ENCODE peak calls at places on chromosomes 11 and 22, in six cellular contexts. R is endothelial cell; Z is GM13977; F is progenitor cell of endocrine pancreas; O is heart left ventricle; W is CD8-positive, alpha-beta T cell. B is an unnamed sample.

GRCh38 chr11:6233984-6234313 is 487 bp downstream of the FHIP1B start:
- DNase-seq in R (peak; percentile 20), Z (no peak), F (no peak), O (no peak), W (no peak), B (no peak)

GRCh38 chr11:38416141-38416540 is 1818.1 kb upstream of the RAG2 start:
- DNase-seq in R (no peak), Z (no peak), F (no peak), O (no peak), W (no peak), B (no peak)

GRCh38 chr11:131771471-131771870 is 401.1 kb downstream of the NTM start:
- DNase-seq in R (no peak), Z (no peak), F (no peak), O (no peak), W (no peak), B (no peak)

GRCh38 chr11:102191832-102192231 is 81.6 kb downstream of the YAP1 start:
- DNase-seq in R (no peak), Z (no peak), F (no peak), O (no peak), W (no peak), B (no peak)

GRCh38 chr11:16902182-16902581 is 112.0 kb downstream of the PLEKHA7 start:
- DNase-seq in R (no peak), Z (peak; percentile 64), F (no peak), O (no peak), W (no peak), B (peak; percentile 59)

GRCh38 chr22:40533712-40534378 is 102.7 kb downstream of the MRTFA start:
- DNase-seq in R (no peak), Z (peak; percentile 82), F (no peak), O (no peak), W (peak; percentile 58), B (peak; percentile 70)

GRCh38 chr11:67352546-67353316 is 615 bp downstream of the POLD4 start:
- DNase-seq in R (no peak), Z (peak; percentile 60), F (no peak), O (peak; percentile 70), W (no peak), B (peak; percentile 62)

GRCh38 chr11:117908261-117908895 is 20.8 kb downstream of the TMPRSS13 start:
- DNase-seq in R (no peak), Z (no peak), F (no peak), O (no peak), W (no peak), B (no peak)

GRCh38 chr22:41772645-41773044 is 27.8 kb upstream of the CCDC134 start:
- DNase-seq in R (no peak), Z (no peak), F (no peak), O (no peak), W (no peak), B (no peak)

GRCh38 chr22:49361164-49361563 is 466.5 kb downstream of the BRD1 start:
- DNase-seq in R (no peak), Z (no peak), F (no peak), O (no peak), W (no peak), B (no peak)

GRCh38 chr11:6925636-6926207 is 504 bp upstream of the ZNF215 start:
- DNase-seq in R (peak; percentile 11), Z (no peak), F (no peak), O (no peak), W (no peak), B (no peak)

GRCh38 chr11:22991196-22991595 is 130.9 kb upstream of the CCDC179 start:
- DNase-seq in R (no peak), Z (no peak), F (no peak), O (no peak), W (no peak), B (no peak)

GRCh38 chr11:45158891-45159605 is 12.6 kb downstream of the PRDM11 start:
- DNase-seq in R (no peak), Z (no peak), F (no peak), O (no peak), W (no peak), B (no peak)

GRCh38 chr11:4991066-4991465 is 3.6 kb upstream of the OR51L1 start:
- DNase-seq in R (no peak), Z (no peak), F (no peak), O (no peak), W (no peak), B (no peak)
- TF ChIP-seq CTCF in R (no peak), Z (peak; percentile 26), F (no peak), O (peak; percentile 8), W (no peak), B (no peak)

GRCh38 chr22:36166086-36166485 is 5.5 kb upstream of the APOL3 start:
- DNase-seq in R (no peak), Z (no peak), F (no peak), O (no peak), W (no peak), B (no peak)

GRCh38 chr22:36163497-36163896 is 2.9 kb upstream of the APOL3 start:
- DNase-seq in R (no peak), Z (no peak), F (no peak), O (no peak), W (no peak), B (no peak)

GRCh38 chr22:36165161-36165560 is 4.6 kb upstream of the APOL3 start:
- DNase-seq in R (no peak), Z (no peak), F (no peak), O (no peak), W (no peak), B (no peak)

GRCh38 chr22:36164621-36165020 is 4.1 kb upstream of the APOL3 start:
- DNase-seq in R (no peak), Z (no peak), F (no peak), O (no peak), W (no peak), B (no peak)

DNA sequence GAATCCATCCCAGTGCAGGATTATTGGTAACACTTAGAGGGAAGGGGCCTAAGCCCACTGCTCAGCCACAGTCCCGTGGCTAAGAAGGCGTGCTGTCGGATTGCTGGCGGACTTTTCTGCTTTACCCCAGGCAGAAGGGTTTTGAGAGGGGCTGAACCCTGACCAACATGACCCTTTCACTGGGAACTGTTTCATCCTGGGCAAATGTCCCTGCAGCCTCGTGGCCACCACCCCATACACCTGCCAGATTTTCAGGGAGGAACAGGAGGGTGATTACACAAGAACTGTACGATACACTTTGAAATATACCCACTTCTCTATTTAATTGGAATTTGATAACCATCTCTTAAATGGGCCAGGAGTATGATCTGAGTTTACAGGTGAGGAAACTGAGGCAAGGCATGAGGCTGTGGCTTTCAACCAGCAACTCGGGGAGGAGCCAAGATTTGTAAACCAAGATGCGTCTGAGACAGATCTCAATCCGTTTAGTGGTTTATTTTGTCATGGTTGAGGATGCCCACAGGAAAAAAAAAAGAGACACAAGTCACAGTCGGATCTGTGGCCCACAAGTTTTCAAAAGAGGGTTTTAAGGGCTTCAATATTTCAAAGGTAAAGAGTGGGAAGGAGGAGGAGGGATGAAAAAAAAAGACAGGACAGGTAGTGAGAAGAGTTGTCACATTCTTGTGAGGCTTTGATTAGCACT is 6.1 kb upstream of the APOL3 start:
- DNase-seq in R (no peak), Z (no peak), F (no peak), O (no peak), W (no peak), B (no peak)
- TF ChIP-seq CTCF in R (no peak), Z (no peak), F (no peak), O (no peak), W (no peak), B (no peak)

GRCh38 chr11:134413334-134414035 is 1.4 kb upstream of the B3GAT1 start:
- DNase-seq in R (no peak), Z (peak; percentile 35), F (no peak), O (no peak), W (no peak), B (no peak)
- TF ChIP-seq CTCF in R (no peak), Z (no peak), F (no peak), O (no peak), W (no peak), B (no peak)

GRCh38 chr11:69121621-69122336 is 34.0 kb upstream of the SMIM38 start:
- DNase-seq in R (no peak), Z (no peak), F (no peak), O (no peak), W (no peak), B (no peak)

GRCh38 chr11:69125861-69126260 is 29.9 kb upstream of the SMIM38 start:
- DNase-seq in R (no peak), Z (no peak), F (no peak), O (no peak), W (no peak), B (no peak)

GRCh38 chr11:69122337-69122641 is 33.4 kb upstream of the SMIM38 start:
- DNase-seq in R (no peak), Z (no peak), F (no peak), O (no peak), W (no peak), B (no peak)

GRCh38 chr11:69122642-69123431 is 32.9 kb upstream of the SMIM38 start:
- DNase-seq in R (peak; percentile 48), Z (peak; percentile 81), F (peak; percentile 70), O (peak; percentile 87), W (peak; percentile 18), B (peak; percentile 73)

GRCh38 chr11:69123593-69124545 is 31.9 kb upstream of the SMIM38 start:
- DNase-seq in R (no peak), Z (no peak), F (no peak), O (no peak), W (no peak), B (no peak)
- TF ChIP-seq CTCF in R (no peak), Z (no peak), F (no peak), O (no peak), W (no peak), B (peak; percentile 2)

GRCh38 chr11:11451501-11452005 is 98.5 kb upstream of the CSNK2A3 start:
- DNase-seq in R (no peak), Z (peak; percentile 56), F (no peak), O (no peak), W (no peak), B (peak; percentile 71)
- TF ChIP-seq CTCF in R (no peak), Z (no peak), F (peak; percentile 28), O (no peak), W (no peak), B (no peak)

GRCh38 chr11:62602141-62603071 is 741 bp upstream of the MTA2 start:
- DNase-seq in R (peak; percentile 47), Z (peak; percentile 59), F (no peak), O (peak; percentile 64), W (no peak), B (peak; percentile 39)
- TF ChIP-seq CTCF in R (no peak), Z (no peak), F (no peak), O (no peak), W (no peak), B (no peak)

GRCh38 chr11:65552413-65552951 is 5.7 kb downstream of the LTBP3 start:
- DNase-seq in R (no peak), Z (no peak), F (no peak), O (no peak), W (no peak), B (no peak)
- TF ChIP-seq CTCF in R (no peak), Z (no peak), F (no peak), O (no peak), W (peak; percentile 7), B (no peak)

DNA sequence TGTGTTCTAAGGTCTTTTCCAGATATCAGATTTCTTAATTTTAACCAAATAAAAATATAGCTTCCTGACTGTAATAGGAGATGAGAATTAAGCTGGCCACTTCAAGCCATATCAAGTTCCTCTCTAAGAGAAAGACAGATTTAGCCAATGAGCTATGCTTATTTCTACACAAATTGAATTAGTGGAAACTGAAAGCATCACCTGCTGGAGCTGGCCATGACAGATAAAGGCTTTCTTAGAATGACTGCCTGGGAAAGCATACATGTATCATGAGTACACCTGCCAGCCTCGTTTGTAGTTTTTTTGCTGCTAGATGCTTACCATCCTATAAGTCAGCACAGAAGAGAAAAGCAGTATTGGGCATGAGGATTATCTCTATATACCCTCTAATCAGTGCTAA is 53.5 kb upstream of the DBX1 start:
- DNase-seq in R (no peak), Z (no peak), F (no peak), O (no peak), W (no peak), B (no peak)
- TF ChIP-seq CTCF in R (no peak), Z (no peak), F (no peak), O (no peak), W (no peak), B (no peak)

GRCh38 chr11:76141901-76142300 is 64.4 kb downstream of the WNT11 start:
- DNase-seq in R (no peak), Z (no peak), F (no peak), O (no peak), W (no peak), B (no peak)
- TF ChIP-seq CTCF in R (no peak), Z (no peak), F (no peak), O (no peak), W (no peak), B (no peak)